ENCODE peak calls at places on chromosomes 4 and X, in five cellular contexts. K, G, J, R and L are unnamed samples.

GRCh38 chr4:2886622-2887021 is 43.0 kb downstream of the ADD1 start:
- DNase-seq in G (no peak), K (no peak), J (no peak), R (no peak), L (no peak)

GRCh38 chrX:109974906-109975655 is 27.8 kb upstream of the TMEM164 start:
- DNase-seq in R (no peak), K (no peak), G (no peak), J (no peak), L (no peak)

GRCh38 chr4:6769138-6769983 is 13.2 kb upstream of the KIAA0232 start:
- DNase-seq in K (no peak), J (no peak), R (no peak), G (no peak), L (no peak)

GRCh38 chr4:79467246-79467932 is 59.4 kb upstream of the GK2 start:
- DNase-seq in K (no peak), J (no peak), G (no peak), R (no peak), L (no peak)

GRCh38 chr4:118313098-118313497 is 39.7 kb downstream of the PRSS12 start:
- DNase-seq in K (no peak), J (no peak), R (no peak), G (no peak), L (no peak)

GRCh38 chrX:3815896-3816664 is 102.6 kb upstream of the PRKX start:
- DNase-seq in K (peak), J (no peak), R (peak), G (peak), L (no peak)

GRCh38 chr4:7630559-7631287 is 196.0 kb upstream of the PSAPL1 start:
- DNase-seq in G (peak), K (no peak), R (no peak), J (peak), L (peak)

GRCh38 chr4:55588160-55588559 is 3.9 kb downstream of the PDCL2 start:
- DNase-seq in J (no peak), R (no peak), K (no peak), G (no peak), L (no peak)

GRCh38 chr4:153083447-153083921 is 120.8 kb upstream of the TRIM2 start:
- DNase-seq in G (no peak), J (peak), R (no peak), K (peak), L (peak)

GRCh38 chrX:65406532-65406931 is 128.1 kb downstream of the LAS1L start:
- DNase-seq in G (peak), K (no peak), J (no peak), R (no peak), L (no peak)

DNA sequence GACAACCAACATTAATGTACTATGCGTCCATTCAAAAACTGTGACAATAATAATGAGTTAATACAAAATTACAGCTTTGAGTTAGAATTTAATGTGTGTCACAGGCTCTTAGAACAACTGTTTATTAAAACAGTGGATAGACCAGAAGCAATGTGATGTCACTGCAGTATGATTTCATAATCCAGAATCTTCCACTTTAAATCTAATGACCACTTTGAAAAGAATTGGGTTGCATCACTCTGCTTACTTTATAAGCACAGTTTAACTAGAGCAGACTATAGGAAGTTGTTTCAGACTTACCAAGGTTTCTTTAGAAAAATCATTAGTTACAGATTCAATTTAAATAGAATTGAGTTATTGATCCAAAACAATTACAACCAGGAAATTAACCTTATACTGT is 758.5 kb downstream of the KCTD8 start:
- DNase-seq in K (no peak), J (no peak), G (no peak), R (no peak), L (no peak)
- TF ChIP-seq CTCF in K (no peak), J (no peak), G (no peak), R (no peak), L (no peak)

GRCh38 chrX:132181364-132181763 is 37.9 kb downstream of the RAP2C start:
- DNase-seq in K (no peak), G (no peak), J (no peak), R (no peak), L (no peak)
- TF ChIP-seq CTCF in K (no peak), G (no peak), J (no peak), R (no peak), L (no peak)

GRCh38 chrX:15834827-15835595 is 19.6 kb downstream of the AP1S2 start:
- DNase-seq in R (no peak), K (no peak), J (no peak), G (no peak), L (no peak)

GRCh38 chrX:15834051-15834450 is 20.6 kb downstream of the AP1S2 start:
- DNase-seq in J (no peak), K (no peak), R (no peak), G (no peak), L (no peak)

GRCh38 chrX:15843960-15844359 is 10.7 kb downstream of the AP1S2 start:
- DNase-seq in R (no peak), K (no peak), G (no peak), J (no peak), L (no peak)

DNA sequence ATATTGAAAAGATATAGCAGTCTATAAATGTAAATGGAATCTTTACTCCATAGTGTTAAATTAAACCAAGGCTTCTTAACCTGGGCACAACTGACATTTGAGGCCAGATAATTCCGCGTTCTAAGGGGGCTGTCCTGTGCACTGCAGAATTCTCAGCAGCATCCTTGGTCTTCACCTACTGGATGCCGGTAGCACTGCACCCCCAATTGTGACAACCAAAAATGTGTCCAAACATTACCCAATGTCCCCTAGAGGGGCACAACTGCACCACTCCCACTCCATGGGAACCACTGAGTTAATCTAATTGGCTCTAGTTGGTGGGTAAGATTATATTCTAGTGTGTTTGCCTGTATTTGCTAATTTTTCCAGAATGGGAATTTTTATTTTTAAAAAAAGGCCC is 16.6 kb downstream of the AP1S2 start:
- DNase-seq in R (no peak), G (no peak), J (no peak), K (peak), L (no peak)
- TF ChIP-seq CTCF in R (no peak), G (no peak), J (peak), K (peak), L (peak)

GRCh38 chrX:41761169-41761568 is 37.2 kb downstream of the GPR82 start:
- DNase-seq in J (no peak), R (no peak), G (no peak), K (no peak), L (no peak)

GRCh38 chrX:41758391-41758790 is 34.4 kb downstream of the GPR82 start:
- DNase-seq in J (no peak), K (no peak), R (no peak), G (no peak), L (no peak)

GRCh38 chrX:41761702-41762101 is 37.7 kb downstream of the GPR82 start:
- DNase-seq in G (no peak), R (no peak), K (no peak), J (no peak), L (no peak)

DNA sequence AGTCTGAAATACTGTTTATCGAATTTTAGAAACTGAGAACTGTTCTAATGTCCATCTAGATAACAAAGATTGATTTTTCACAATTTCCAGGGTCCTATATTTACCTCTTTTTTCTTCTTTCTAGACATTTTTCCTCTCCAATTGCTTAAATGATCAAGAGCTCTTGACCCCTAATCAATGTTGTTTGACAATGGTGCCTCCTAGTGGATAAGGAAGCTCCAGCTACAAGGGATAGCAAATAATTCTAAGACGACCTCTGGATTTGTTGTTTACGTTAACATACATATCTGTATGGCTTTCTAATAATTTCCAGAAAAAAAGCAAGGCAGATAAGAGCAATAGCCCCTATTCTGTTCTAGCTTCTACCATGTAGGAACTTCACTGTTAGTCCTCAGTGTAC is 35.8 kb downstream of the GPR82 start:
- DNase-seq in K (no peak), J (no peak), G (no peak), R (no peak), L (no peak)
- TF ChIP-seq CTCF in K (peak), J (no peak), G (no peak), R (no peak), L (peak)

GRCh38 chrX:154376768-154377167 is 2.3 kb upstream of the EMD start:
- DNase-seq in J (no peak), R (no peak), K (no peak), G (no peak), L (no peak)

GRCh38 chrX:154372612-154373022 is 1.8 kb downstream of the FLNA start:
- DNase-seq in R (no peak), G (no peak), K (no peak), J (no peak), L (no peak)

GRCh38 chrX:154374361-154375155 is at the start of gene FLNA:
- DNase-seq in R (no peak), J (no peak), G (peak), K (no peak), L (no peak)

GRCh38 chrX:154373340-154374306 is 811 bp downstream of the FLNA start:
- DNase-seq in G (no peak), J (peak), K (peak), R (no peak), L (no peak)

DNA sequence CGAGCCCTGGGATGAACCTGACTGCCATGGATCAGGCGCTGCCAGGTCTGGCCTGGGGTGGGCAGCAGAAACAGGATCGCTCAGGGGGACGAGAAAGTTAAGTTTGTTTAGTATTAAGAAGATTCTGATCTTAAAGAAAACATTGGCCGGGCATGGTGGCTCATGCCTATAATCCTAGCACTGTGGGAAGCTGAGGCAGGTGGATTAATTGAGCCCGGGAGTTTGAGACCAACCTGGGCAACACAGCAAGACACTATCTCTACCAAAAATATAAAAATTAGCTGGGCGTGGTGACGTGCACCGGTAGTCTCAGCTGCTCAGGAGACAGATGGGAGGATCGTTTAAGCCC is 696 bp upstream of the FLNA start:
- DNase-seq in K (no peak), G (no peak), J (no peak), R (no peak), L (no peak)
- TF ChIP-seq CTCF in K (no peak), G (no peak), J (no peak), R (no peak), L (no peak)

GRCh38 chrX:8748855-8749254 is 16.9 kb upstream of the ANOS1 start:
- DNase-seq in R (no peak), J (no peak), G (no peak), K (no peak), L (no peak)
- TF ChIP-seq CTCF in R (no peak), J (peak), G (no peak), K (peak), L (peak)

GRCh38 chr4:145888393-145888792 is 50.2 kb downstream of the ZNF827 start:
- DNase-seq in G (no peak), K (no peak), J (no peak), R (no peak), L (no peak)
- TF ChIP-seq CTCF in G (no peak), K (peak), J (no peak), R (no peak), L (peak)

GRCh38 chr4:131304686-131305085 is 1844.4 kb upstream of the PCDH10 start:
- DNase-seq in G (no peak), K (no peak), R (no peak), J (no peak), L (no peak)

GRCh38 chr4:131296192-131296591 is 1852.9 kb upstream of the PCDH10 start:
- DNase-seq in R (no peak), J (no peak), G (no peak), K (no peak), L (no peak)

DNA sequence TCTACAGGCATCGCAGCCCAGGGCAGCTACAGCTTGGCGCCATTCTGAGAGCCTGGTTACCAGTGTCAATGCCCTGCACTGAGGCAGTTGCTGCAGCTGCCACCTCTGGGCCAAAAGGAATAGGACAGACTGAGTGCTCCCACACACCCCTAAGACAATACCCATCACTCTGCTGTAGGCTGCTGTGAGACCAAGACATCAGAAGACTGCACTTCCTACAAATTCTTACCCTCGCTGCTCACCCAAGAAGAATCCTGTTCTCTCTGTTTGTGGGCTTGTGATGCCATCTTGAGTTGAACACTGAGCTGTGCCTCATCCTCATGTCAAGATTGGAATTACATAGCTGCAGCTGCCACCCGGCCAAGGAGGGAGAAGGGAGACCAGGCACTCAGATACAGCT is 1847.0 kb upstream of the PCDH10 start:
- DNase-seq in J (no peak), K (no peak), G (no peak), R (no peak), L (no peak)
- TF ChIP-seq CTCF in J (peak), K (no peak), G (no peak), R (no peak), L (no peak)